ENCODE peak calls at places on chromosomes 3 and 15, in eight cellular contexts. V is A549, U is stomach, M is esophagus muscularis mucosa, B is suprapubic skin, L is GM12878, K is ovary, I is tibial nerve. J is an unnamed sample.
A peak's percentile ranks its signal among the peaks of the same experiment; 100 is the strongest.

GRCh38 chr15:29924750-29925149 is 102.5 kb upstream of the TJP1 start:
- DNase-seq in M (no peak), K (no peak), U (no peak), L (no peak), I (no peak), V (peak; percentile 72), B (no peak), J (no peak)

GRCh38 chr3:4948395-4948794 is 30.8 kb upstream of the BHLHE40 start:
- DNase-seq in L (no peak), U (no peak), K (no peak), B (no peak), M (no peak), I (no peak), V (no peak), J (no peak)

GRCh38 chr3:131503328-131503650 is 518 bp upstream of the MRPL3 start:
- DNase-seq in U (no peak), L (no peak), B (no peak), K (no peak), M (no peak), V (no peak), I (no peak), J (no peak)

GRCh38 chr3:165521131-165521871 is 315.9 kb downstream of the BCHE start:
- DNase-seq in V (no peak), B (no peak), I (no peak), K (no peak), U (no peak), M (no peak), L (no peak), J (no peak)

GRCh38 chr3:56339244-56339643 is 129.0 kb downstream of the ERC2 start:
- DNase-seq in V (no peak), M (no peak), L (no peak), B (no peak), K (no peak), U (no peak), I (no peak), J (no peak)

GRCh38 chr15:90338483-90338980 is 13.6 kb upstream of the ZNF774 start:
- DNase-seq in B (no peak), M (no peak), V (no peak), L (no peak), U (no peak), I (no peak), K (no peak), J (no peak)

GRCh38 chr3:123372789-123373534 is 75.9 kb downstream of the ADCY5 start:
- DNase-seq in V (no peak), B (no peak), U (no peak), I (no peak), M (no peak), K (no peak), L (no peak), J (peak; percentile 12)

GRCh38 chr3:38577089-38578080 is 72.1 kb downstream of the SCN5A start:
- DNase-seq in I (no peak), K (no peak), V (no peak), B (peak; percentile 43), L (no peak), M (peak; percentile 62), U (peak; percentile 8), J (no peak)

GRCh38 chr15:99998661-99999101 is 265.4 kb upstream of the LYSMD4 start:
- DNase-seq in L (no peak), B (peak; percentile 73), M (no peak), U (peak; percentile 24), K (no peak), V (no peak), I (no peak), J (no peak)

GRCh38 chr15:81303241-81304225 is 20.4 kb downstream of the STARD5 start:
- DNase-seq in M (no peak), V (no peak), L (no peak), K (no peak), B (no peak), U (no peak), I (no peak), J (no peak)

GRCh38 chr3:64501298-64501906 is 186.4 kb downstream of the ADAMTS9 start:
- DNase-seq in V (no peak), K (no peak), U (no peak), I (no peak), L (no peak), B (no peak), M (no peak), J (no peak)

GRCh38 chr3:160810360-160810759 is 54.3 kb downstream of the PPM1L start:
- DNase-seq in M (no peak), V (no peak), B (no peak), K (no peak), U (no peak), L (no peak), I (no peak), J (no peak)

GRCh38 chr3:57080171-57080570 is 19.7 kb downstream of the SPATA12 start:
- DNase-seq in K (no peak), U (no peak), M (no peak), I (no peak), V (no peak), B (no peak), L (no peak), J (no peak)

GRCh38 chr3:40309925-40310635 is 573 bp downstream of the EIF1B start:
- DNase-seq in I (peak; percentile 32), K (peak; percentile 83), B (peak; percentile 82), U (peak; percentile 33), V (no peak), M (no peak), L (no peak), J (peak; percentile 76)

GRCh38 chr15:94324117-94324826 is 92.9 kb downstream of the MCTP2 start:
- DNase-seq in I (peak; percentile 17), M (no peak), K (peak; percentile 40), B (no peak), L (peak; percentile 45), U (peak; percentile 53), V (peak; percentile 38), J (peak; percentile 70)

GRCh38 chr3:126607214-126607908 is 47.6 kb downstream of the TXNRD3 start:
- DNase-seq in K (no peak), B (no peak), U (no peak), M (no peak), I (no peak), V (no peak), L (no peak), J (no peak)

GRCh38 chr3:15926866-15927265 is 129.1 kb upstream of the ANKRD28 start:
- DNase-seq in U (no peak), L (no peak), M (no peak), V (no peak), K (no peak), I (no peak), B (no peak), J (no peak)

GRCh38 chr15:74040115-74040850 is 42.1 kb downstream of the GOLGA6A start:
- DNase-seq in I (peak; percentile 74), M (no peak), U (no peak), V (no peak), K (peak; percentile 9), L (no peak), B (no peak), J (peak; percentile 90)

GRCh38 chr3:77605865-77606264 is 566.0 kb downstream of the ROBO2 start:
- DNase-seq in U (no peak), L (no peak), K (no peak), M (no peak), V (no peak), I (no peak), B (no peak), J (no peak)

GRCh38 chr3:178583963-178584575 is 47.8 kb downstream of the KCNMB2 start:
- DNase-seq in K (no peak), M (no peak), I (no peak), U (no peak), L (no peak), B (no peak), V (no peak), J (no peak)

DNA sequence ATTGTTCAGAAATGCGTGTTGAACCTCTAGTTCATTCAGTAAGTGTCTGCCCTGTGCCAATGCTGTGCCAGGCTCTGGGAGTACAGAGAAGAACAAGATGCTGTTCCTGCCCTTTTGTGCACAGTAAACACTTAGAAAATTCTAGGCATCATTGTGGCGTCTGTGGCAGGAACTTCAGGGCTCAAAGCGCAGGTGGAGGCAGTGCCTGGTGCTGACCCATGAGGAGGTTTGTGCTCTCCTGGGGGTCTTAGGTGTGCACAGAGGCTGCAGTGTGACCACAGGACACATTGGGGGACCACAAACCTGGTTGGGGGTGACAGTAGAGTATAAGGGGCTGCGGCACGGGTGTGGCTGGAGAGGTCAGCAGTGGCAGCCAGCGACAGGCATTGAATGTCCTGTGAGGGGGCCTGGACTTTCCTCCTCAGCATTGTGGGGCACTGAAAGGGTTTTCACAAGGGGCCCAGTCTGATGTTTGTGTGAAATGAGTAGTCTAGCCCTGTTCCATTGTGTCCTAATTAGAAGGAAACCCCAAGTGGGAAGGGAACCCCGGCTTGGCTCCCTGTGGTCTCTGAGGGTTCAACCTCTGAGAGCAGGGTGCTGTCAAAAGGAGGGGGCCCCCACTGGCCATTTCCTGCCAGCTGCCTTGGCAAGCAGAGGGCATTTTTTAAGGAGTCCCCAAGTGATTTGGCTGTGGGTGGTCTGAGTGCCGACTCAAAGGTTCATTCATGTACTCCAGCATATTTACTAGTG is 20.9 kb downstream of the MRAS start:
- DNase-seq in B (no peak), L (no peak), M (no peak), U (no peak), K (no peak), I (no peak), V (no peak), J (peak; percentile 56)
- TF ChIP-seq EP300 in B (no peak), L (no peak), M (no peak), U (no peak), K (no peak), I (no peak), V (no peak), J (no peak)

DNA sequence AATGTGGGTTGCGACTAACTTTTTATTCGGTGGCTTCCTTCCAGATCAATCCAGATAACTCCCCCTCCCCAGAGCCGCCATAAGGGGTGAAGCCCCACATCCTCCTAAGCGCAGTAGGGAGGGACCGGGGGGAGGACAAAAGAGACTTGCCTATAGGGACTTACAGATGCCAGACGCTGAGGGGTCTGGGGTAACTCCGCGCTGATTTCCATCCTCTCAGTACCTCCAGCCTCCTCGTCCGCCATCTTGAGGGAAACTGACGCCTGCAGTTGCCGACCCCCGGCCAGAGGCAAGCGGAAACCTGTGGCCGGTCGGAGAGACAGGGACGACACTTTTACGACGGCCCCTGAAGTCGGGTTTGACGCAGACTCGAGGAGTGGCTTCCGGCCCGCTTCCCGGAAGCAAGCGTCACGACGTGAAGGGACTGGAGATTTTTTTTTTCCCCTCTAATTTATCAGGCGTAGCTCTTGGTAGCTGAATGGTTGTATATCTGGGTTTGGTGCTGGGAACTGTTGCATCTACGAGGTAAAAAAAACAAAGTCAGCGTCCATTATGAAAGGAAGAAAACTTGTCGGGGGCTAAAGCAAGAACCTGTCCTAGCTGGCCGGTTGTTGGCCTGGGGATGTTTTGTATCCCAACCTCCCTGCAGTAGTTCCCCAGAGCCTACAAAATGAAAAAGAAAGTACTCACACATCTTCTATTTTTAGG is at the start of gene UBR1:
- DNase-seq in B (peak; percentile 94), K (peak; percentile 86), M (peak; percentile 97), L (peak; percentile 69), V (peak; percentile 64), U (peak; percentile 90), I (peak; percentile 81), J (peak; percentile 96)
- TF ChIP-seq POLR2A in B (no peak), K (peak; percentile 54), M (peak; percentile 19), L (peak; percentile 84), V (peak; percentile 40), U (peak; percentile 25), I (peak; percentile 69), J (peak; percentile 38)

GRCh38 chr15:58063612-58064011 is 1.9 kb downstream of the ALDH1A2 start:
- DNase-seq in L (no peak), V (no peak), I (no peak), K (no peak), U (no peak), M (no peak), B (no peak), J (no peak)
- H3K4me3 ChIP-seq in L (no peak overlapping the region), V (no peak overlapping the region), I (no peak overlapping the region), K (peak overlapping the region; percentile 58), U (no peak overlapping the region), M (peak overlapping the region; percentile 63), B (no peak overlapping the region), J (no peak overlapping the region)

GRCh38 chr3:177357352-177358084 is 160.2 kb upstream of the TBL1XR1 start:
- DNase-seq in V (peak; percentile 44), L (no peak), M (no peak), K (peak; percentile 28), I (no peak), U (peak; percentile 62), B (no peak), J (no peak)
- TF ChIP-seq EP300 in V (no peak), L (no peak), M (no peak), K (no peak), I (peak; percentile 52), U (no peak), B (no peak), J (no peak)

J was measured in sigmoid colon.